ENCODE peak calls at places on chromosomes 12 and 14, in nine cellular contexts. K is suprapubic skin, F is AG09309, B is heart right ventricle, I is BE2C, N is endothelial cell of umbilical vein, Z is cardiac fibroblast, U is psoas muscle, E is cardiac muscle cell. S is an unnamed sample.
A peak's percentile ranks its signal among the peaks of the same experiment; 100 is the strongest.

GRCh38 chr14:90900712-90901111 is 84.5 kb upstream of the TTC7B start:
- DNase-seq in K (no peak), F (no peak), B (no peak), I (no peak), N (peak; percentile 9), Z (peak; percentile 35), U (no peak), E (no peak), S (no peak)

GRCh38 chr12:123143753-123144461 is 7.0 kb downstream of the PITPNM2 start:
- DNase-seq in K (peak; percentile 55), F (no peak), B (no peak), I (no peak), N (no peak), Z (no peak), U (no peak), E (no peak), S (no peak)

GRCh38 chr14:36521598-36522345 is 1.7 kb upstream of the NKX2-1 start:
- DNase-seq in K (no peak), F (no peak), B (no peak), I (no peak), N (no peak), Z (no peak), U (no peak), E (no peak), S (peak; percentile 33)

GRCh38 chr14:91295276-91295845 is 50.9 kb upstream of the GPR68 start:
- DNase-seq in K (no peak), F (no peak), B (no peak), I (no peak), N (no peak), Z (no peak), U (no peak), E (no peak), S (no peak)

GRCh38 chr12:1619599-1619998 is 9.4 kb upstream of the WNT5B start:
- DNase-seq in K (no peak), F (no peak), B (peak; percentile 53), I (no peak), N (peak; percentile 71), Z (no peak), U (no peak), E (no peak), S (no peak)

GRCh38 chr12:29921307-29921706 is 137.6 kb upstream of the TMTC1 start:
- DNase-seq in K (no peak), F (no peak), B (no peak), I (peak; percentile 52), N (peak; percentile 84), Z (peak; percentile 60), U (no peak), E (peak; percentile 6), S (no peak)

GRCh38 chr14:93961610-93962009 is 14.8 kb downstream of the ASB2 start:
- DNase-seq in K (no peak), F (no peak), B (no peak), I (no peak), N (no peak), Z (no peak), U (no peak), E (no peak), S (no peak)

GRCh38 chr14:36021030-36021422 is 155.5 kb downstream of the PTCSC3 start:
- DNase-seq in K (no peak), F (no peak), B (no peak), I (no peak), N (no peak), Z (no peak), U (no peak), E (no peak), S (no peak)

GRCh38 chr12:62730649-62731377 is 204.1 kb downstream of the PPM1H start:
- DNase-seq in K (no peak), F (peak; percentile 84), B (no peak), I (no peak), N (peak; percentile 49), Z (peak; percentile 76), U (no peak), E (no peak), S (no peak)

GRCh38 chr14:86739761-86740160 is 1209.8 kb downstream of the FLRT2 start:
- DNase-seq in K (no peak), F (no peak), B (no peak), I (no peak), N (no peak), Z (no peak), U (no peak), E (no peak), S (no peak)

GRCh38 chr14:61322011-61322798 is 826 bp downstream of the PRKCH start:
- DNase-seq in K (no peak), F (no peak), B (peak; percentile 57), I (no peak), N (no peak), Z (no peak), U (peak; percentile 71), E (peak; percentile 12), S (peak; percentile 18)

GRCh38 chr14:20609215-20610001 is 18.2 kb upstream of the RNASE12 start:
- DNase-seq in K (no peak), F (peak; percentile 62), B (peak; percentile 28), I (peak; percentile 57), N (peak; percentile 89), Z (peak; percentile 95), U (peak; percentile 60), E (peak; percentile 88), S (peak; percentile 46)

GRCh38 chr12:10151621-10152020 is 20.3 kb downstream of the OLR1 start:
- DNase-seq in K (no peak), F (no peak), B (no peak), I (no peak), N (no peak), Z (no peak), U (no peak), E (no peak), S (no peak)

GRCh38 chr12:86712425-86712843 is 456.2 kb upstream of the MGAT4C start:
- DNase-seq in K (no peak), F (peak; percentile 92), B (no peak), I (no peak), N (peak; percentile 96), Z (peak; percentile 100), U (no peak), E (no peak), S (no peak)

GRCh38 chr14:80605536-80605935 is 336.0 kb downstream of the CEP128 start:
- DNase-seq in K (no peak), F (no peak), B (no peak), I (no peak), N (no peak), Z (no peak), U (no peak), E (no peak), S (no peak)
- TF ChIP-seq CTCF in K (no peak), F (no peak), B (no peak), I (no peak), N (no peak), Z (no peak), U (no peak), E (no peak), S (no peak)

DNA sequence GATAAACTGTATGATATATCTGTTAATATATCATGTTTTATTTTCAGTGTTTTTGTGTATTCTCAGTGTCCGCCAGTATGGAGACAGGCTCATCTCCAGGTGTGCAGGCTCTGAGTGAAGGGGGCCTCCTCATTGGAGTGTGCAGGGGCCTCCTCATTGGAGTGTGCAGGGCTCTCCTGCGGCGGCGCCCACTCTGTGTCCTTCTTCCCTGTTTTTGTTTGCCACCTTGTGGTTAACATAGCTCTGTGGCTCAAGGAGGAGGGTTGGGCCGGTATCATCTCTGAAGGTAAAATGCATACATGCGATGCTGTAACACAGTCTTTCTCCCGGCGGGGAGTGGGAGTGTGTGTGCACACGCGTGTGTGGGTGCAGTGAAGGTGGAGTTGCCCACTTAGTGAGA is 429.5 kb downstream of the ZFP36L1 start:
- DNase-seq in K (no peak), F (no peak), B (no peak), I (no peak), N (no peak), Z (no peak), U (no peak), E (peak; percentile 24), S (peak; percentile 29)
- TF ChIP-seq CTCF in K (no peak), F (no peak), B (no peak), I (no peak), N (no peak), Z (no peak), U (no peak), E (no peak), S (no peak)

GRCh38 chr14:32678088-32678487 is 260.6 kb upstream of the NPAS3 start:
- DNase-seq in K (no peak), F (no peak), B (no peak), I (no peak), N (no peak), Z (no peak), U (no peak), E (no peak), S (no peak)

GRCh38 chr14:32682219-32682618 is 256.5 kb upstream of the NPAS3 start:
- DNase-seq in K (no peak), F (no peak), B (no peak), I (peak; percentile 60), N (no peak), Z (no peak), U (no peak), E (no peak), S (no peak)

GRCh38 chr14:32681598-32681997 is 257.1 kb upstream of the NPAS3 start:
- DNase-seq in K (no peak), F (no peak), B (no peak), I (no peak), N (no peak), Z (no peak), U (no peak), E (no peak), S (no peak)

GRCh38 chr14:32679927-32680612 is 258.6 kb upstream of the NPAS3 start:
- DNase-seq in K (no peak), F (no peak), B (no peak), I (no peak), N (no peak), Z (no peak), U (no peak), E (no peak), S (no peak)

GRCh38 chr14:32683679-32684078 is 255.0 kb upstream of the NPAS3 start:
- DNase-seq in K (no peak), F (no peak), B (no peak), I (no peak), N (no peak), Z (no peak), U (no peak), E (no peak), S (no peak)
- TF ChIP-seq CTCF in K (no peak), F (no peak), B (no peak), I (no peak), N (no peak), Z (no peak), U (no peak), E (no peak), S (no peak)

GRCh38 chr12:122028601-122029560 is 7.2 kb downstream of the BCL7A start:
- DNase-seq in K (no peak), F (no peak), B (no peak), I (no peak), N (no peak), Z (no peak), U (no peak), E (no peak), S (no peak)

GRCh38 chr12:122029620-122030426 is 8.1 kb downstream of the BCL7A start:
- DNase-seq in K (no peak), F (no peak), B (peak; percentile 59), I (no peak), N (no peak), Z (no peak), U (no peak), E (no peak), S (no peak)

GRCh38 chr12:122028165-122028591 is 6.5 kb downstream of the BCL7A start:
- DNase-seq in K (no peak), F (no peak), B (no peak), I (no peak), N (no peak), Z (no peak), U (peak; percentile 71), E (no peak), S (no peak)

GRCh38 chr12:122024132-122024785 is 2.6 kb downstream of the BCL7A start:
- DNase-seq in K (no peak), F (no peak), B (no peak), I (no peak), N (no peak), Z (no peak), U (no peak), E (no peak), S (no peak)

GRCh38 chr12:122026706-122027328 is 5.1 kb downstream of the BCL7A start:
- DNase-seq in K (no peak), F (no peak), B (no peak), I (no peak), N (no peak), Z (no peak), U (no peak), E (no peak), S (no peak)
- TF ChIP-seq CTCF in K (no peak), F (no peak), B (no peak), I (no peak), N (no peak), Z (no peak), U (no peak), E (no peak), S (no peak)